ENCODE peak calls at places on chromosomes 5 and 9, in six cellular contexts. Z is dorsolateral prefrontal cortex, D is GM20000, T is NCI-H1092 treated with DMSO at 0.1 percent for 48 hours, C is SW480, P is HCT116. X is an unnamed sample.

GRCh38 chr9:74940600-74940999 is 12.1 kb downstream of the C9orf40 start:
- DNase-seq in T (no peak), Z (no peak), C (peak; percentile 59), D (no peak), P (no peak), X (no peak)

GRCh38 chr5:100595152-100595811 is 60.1 kb downstream of the FAM174A start:
- DNase-seq in T (no peak), Z (peak; percentile 52), P (no peak), D (no peak), C (peak; percentile 83), X (no peak)

GRCh38 chr5:171757853-171758535 is 27.6 kb upstream of the SMIM23 start:
- DNase-seq in T (no peak), D (no peak), Z (no peak), P (peak; percentile 67), C (peak; percentile 77), X (no peak)

GRCh38 chr9:132474253-132474652 is 64.2 kb downstream of the CFAP77 start:
- DNase-seq in Z (no peak), T (no peak), D (no peak), C (peak; percentile 88), P (no peak), X (no peak)

GRCh38 chr5:95733100-95733499 is 2.0 kb downstream of the RHOBTB3 start:
- DNase-seq in D (no peak), Z (no peak), P (no peak), C (no peak), T (no peak), X (no peak)

GRCh38 chr9:106921989-106922388 is 59.0 kb downstream of the ZNF462 start:
- DNase-seq in P (no peak), Z (no peak), D (no peak), C (no peak), T (no peak), X (no peak)

GRCh38 chr9:90803860-90804593 is 2.4 kb downstream of the SYK start:
- DNase-seq in P (no peak), C (no peak), T (peak; percentile 85), Z (no peak), D (no peak), X (no peak)

GRCh38 chr5:159602434-159602833 is 272.1 kb upstream of the IL12B start:
- DNase-seq in P (no peak), Z (no peak), T (no peak), D (no peak), C (no peak), X (no peak)

GRCh38 chr9:87713278-87713989 is 12.5 kb upstream of the CTSL start:
- DNase-seq in T (no peak), C (peak; percentile 61), P (peak; percentile 76), Z (peak; percentile 77), D (no peak), X (peak; percentile 43)

GRCh38 chr5:157870837-157871834 is 12.2 kb upstream of the CLINT1 start:
- DNase-seq in C (peak; percentile 91), T (no peak), D (no peak), P (peak; percentile 55), Z (no peak), X (no peak)

GRCh38 chr9:12631866-12632265 is 61.3 kb upstream of the TYRP1 start:
- DNase-seq in Z (no peak), C (no peak), T (no peak), D (no peak), P (no peak), X (no peak)

GRCh38 chr9:22446589-22446949 is at the start of gene DMRTA1:
- DNase-seq in C (no peak), Z (peak; percentile 35), T (peak; percentile 83), D (peak; percentile 28), P (no peak), X (no peak)

GRCh38 chr9:117184173-117184572 is 230.7 kb downstream of the ASTN2 start:
- DNase-seq in C (no peak), Z (no peak), T (no peak), P (no peak), D (no peak), X (peak; percentile 86)

GRCh38 chr9:4969130-4969529 is 15.9 kb upstream of the JAK2 start:
- DNase-seq in P (no peak), D (no peak), C (no peak), T (no peak), Z (no peak), X (no peak)

GRCh38 chr9:134888603-134889195 is 8.1 kb downstream of the FCN2 start:
- DNase-seq in C (no peak), T (no peak), P (no peak), D (no peak), Z (no peak), X (no peak)

GRCh38 chr9:95211028-95211427 is 106.5 kb downstream of the FANCC start:
- DNase-seq in C (no peak), Z (no peak), T (no peak), P (no peak), D (no peak), X (no peak)

GRCh38 chr5:3343911-3344310 is 251.7 kb upstream of the IRX1 start:
- DNase-seq in Z (no peak), P (no peak), D (no peak), T (no peak), C (no peak), X (no peak)

GRCh38 chr9:126301196-126301595 is 25.4 kb upstream of the MVB12B start:
- DNase-seq in T (no peak), P (no peak), D (no peak), Z (no peak), C (no peak), X (no peak)

GRCh38 chr9:124450931-124451661 is 845 bp downstream of the ADGRD2 start:
- DNase-seq in T (no peak), D (peak; percentile 49), P (no peak), C (no peak), Z (no peak), X (no peak)

GRCh38 chr5:157159209-157159751 is 6.8 kb downstream of the GARIN3 start:
- DNase-seq in P (no peak), D (no peak), Z (no peak), C (no peak), T (no peak), X (no peak)

GRCh38 chr9:127347831-127348699 is 48.9 kb upstream of the SLC2A8 start:
- DNase-seq in T (no peak), Z (no peak), D (peak; percentile 13), P (no peak), C (peak; percentile 35), X (no peak)

GRCh38 chr9:88532320-88532719 is 2.7 kb upstream of the NXNL2 start:
- DNase-seq in C (no peak), Z (no peak), T (no peak), P (no peak), D (no peak), X (no peak)

GRCh38 chr9:25449503-25449902 is 228.7 kb downstream of the TUSC1 start:
- DNase-seq in P (no peak), C (no peak), D (no peak), T (no peak), Z (no peak), X (no peak)

GRCh38 chr9:129382281-129383004 is 204.4 kb upstream of the IER5L start:
- DNase-seq in D (no peak), T (no peak), C (no peak), P (no peak), Z (peak; percentile 20), X (no peak)

GRCh38 chr5:168712280-168712924 is 133.2 kb upstream of the PANK3 start:
- DNase-seq in P (peak; percentile 65), T (no peak), Z (no peak), D (no peak), C (no peak), X (no peak)

GRCh38 chr5:98604301-98604700 is 169.2 kb upstream of the RGMB start:
- DNase-seq in Z (no peak), D (no peak), P (no peak), C (no peak), T (no peak), X (no peak)

GRCh38 chr5:113029614-113030013 is 53.0 kb downstream of the DCP2 start:
- DNase-seq in Z (no peak), P (no peak), T (no peak), C (no peak), D (no peak), X (no peak)

GRCh38 chr9:77954018-77954417 is 77.6 kb downstream of the GNAQ start:
- DNase-seq in D (no peak), T (no peak), Z (no peak), P (no peak), C (no peak), X (no peak)

GRCh38 chr9:20537269-20537668 is 85.0 kb downstream of the MLLT3 start:
- DNase-seq in P (no peak), T (no peak), D (no peak), Z (no peak), C (no peak), X (no peak)

GRCh38 chr9:129178983-129179382 is 922 bp upstream of the IER5L start:
- DNase-seq in T (no peak), Z (no peak), P (no peak), C (no peak), D (no peak), X (no peak)

GRCh38 chr5:82384025-82384750 is 106.0 kb upstream of the RPS23 start:
- DNase-seq in P (no peak), T (no peak), Z (no peak), C (no peak), D (no peak), X (no peak)

GRCh38 chr5:154626876-154627552 is 128.2 kb upstream of the LARP1 start:
- DNase-seq in Z (no peak), T (no peak), P (no peak), C (no peak), D (no peak), X (no peak)

GRCh38 chr5:55113327-55113726 is 10.9 kb downstream of the GZMA start:
- DNase-seq in Z (no peak), D (no peak), P (no peak), C (no peak), T (no peak), X (no peak)

GRCh38 chr5:169507051-169507450 is 76.5 kb upstream of the SPDL1 start:
- DNase-seq in Z (no peak), C (no peak), T (no peak), P (no peak), D (no peak), X (no peak)

GRCh38 chr9:32378993-32379729 is 5.3 kb upstream of the ACO1 start:
- DNase-seq in Z (no peak), P (peak; percentile 67), D (peak; percentile 78), T (peak; percentile 74), C (peak; percentile 69), X (no peak)

GRCh38 chr9:107612136-107612535 is 122.6 kb upstream of the KLF4 start:
- DNase-seq in Z (peak; percentile 47), P (no peak), C (no peak), T (no peak), D (no peak), X (no peak)

GRCh38 chr5:151284392-151284967 is 19.1 kb downstream of the SLC36A3 start:
- DNase-seq in Z (no peak), P (peak; percentile 21), T (no peak), D (no peak), C (no peak), X (no peak)

X was measured in C1 segment of cervical spinal cord.